ENCODE peak calls at places on chromosomes 11 and 22, in ten cellular contexts. One of them, this sample, is unnamed.

GRCh38 chr11:93622043-93622442 is 39.4 kb upstream of the CEP295 start:
- DNase-seq in cardiac fibroblast: no peak
- DNase-seq in HCT116: no peak
- DNase-seq in astrocyte: no peak
- DNase-seq in PC-3: peak; percentile 43
- DNase-seq in psoas muscle: no peak
- DNase-seq in OCI-LY7: no peak
- DNase-seq in NB4: peak; percentile 63
- DNase-seq in mammary epithelial cell: no peak
- DNase-seq in right lobe of liver: peak; percentile 47
- DNase-seq in this sample: no peak

GRCh38 chr22:44455151-44455962 is 42.7 kb downstream of the RTL6 start:
- DNase-seq in cardiac fibroblast: no peak
- DNase-seq in HCT116: no peak
- DNase-seq in astrocyte: no peak
- DNase-seq in mammary epithelial cell: no peak
- DNase-seq in psoas muscle: no peak
- DNase-seq in PC-3: peak; percentile 42
- DNase-seq in NB4: no peak
- DNase-seq in OCI-LY7: peak; percentile 92
- DNase-seq in right lobe of liver: peak; percentile 10
- DNase-seq in this sample: no peak

GRCh38 chr11:18761741-18762140 is 29.9 kb downstream of the PTPN5 start:
- DNase-seq in cardiac fibroblast: no peak
- DNase-seq in psoas muscle: no peak
- DNase-seq in PC-3: no peak
- DNase-seq in astrocyte: no peak
- DNase-seq in right lobe of liver: no peak
- DNase-seq in mammary epithelial cell: no peak
- DNase-seq in HCT116: no peak
- DNase-seq in OCI-LY7: no peak
- DNase-seq in NB4: no peak
- DNase-seq in this sample: no peak

GRCh38 chr11:32758291-32758690 is 36.2 kb downstream of the CCDC73 start:
- DNase-seq in astrocyte: no peak
- DNase-seq in mammary epithelial cell: peak; percentile 24
- DNase-seq in NB4: no peak
- DNase-seq in PC-3: no peak
- DNase-seq in HCT116: no peak
- DNase-seq in psoas muscle: no peak
- DNase-seq in right lobe of liver: no peak
- DNase-seq in OCI-LY7: no peak
- DNase-seq in cardiac fibroblast: no peak
- DNase-seq in this sample: no peak

GRCh38 chr11:117818036-117818858 is 6.3 kb downstream of the FXYD2 start:
- DNase-seq in mammary epithelial cell: peak; percentile 71
- DNase-seq in PC-3: peak; percentile 48
- DNase-seq in OCI-LY7: no peak
- DNase-seq in HCT116: no peak
- DNase-seq in astrocyte: peak; percentile 29
- DNase-seq in right lobe of liver: no peak
- DNase-seq in cardiac fibroblast: peak; percentile 66
- DNase-seq in psoas muscle: no peak
- DNase-seq in NB4: peak; percentile 51
- DNase-seq in this sample: no peak

GRCh38 chr22:46297151-46297819 is 615 bp downstream of the GTSE1 start:
- DNase-seq in PC-3: peak; percentile 43
- DNase-seq in OCI-LY7: peak; percentile 52
- DNase-seq in NB4: peak; percentile 66
- DNase-seq in cardiac fibroblast: peak; percentile 63
- DNase-seq in HCT116: no peak
- DNase-seq in psoas muscle: peak; percentile 31
- DNase-seq in right lobe of liver: no peak
- DNase-seq in mammary epithelial cell: peak; percentile 45
- DNase-seq in astrocyte: peak; percentile 24
- DNase-seq in this sample: peak; percentile 38

GRCh38 chr11:96188625-96189006 is 154.4 kb downstream of the MAML2 start:
- DNase-seq in OCI-LY7: no peak
- DNase-seq in NB4: peak; percentile 77
- DNase-seq in astrocyte: peak; percentile 59
- DNase-seq in cardiac fibroblast: peak; percentile 70
- DNase-seq in PC-3: no peak
- DNase-seq in psoas muscle: no peak
- DNase-seq in HCT116: no peak
- DNase-seq in right lobe of liver: no peak
- DNase-seq in mammary epithelial cell: peak; percentile 51
- DNase-seq in this sample: peak; percentile 67

GRCh38 chr22:30266445-30267381 is at the start of gene OSM:
- DNase-seq in cardiac fibroblast: no peak
- DNase-seq in HCT116: no peak
- DNase-seq in OCI-LY7: peak; percentile 68
- DNase-seq in right lobe of liver: peak; percentile 73
- DNase-seq in mammary epithelial cell: no peak
- DNase-seq in psoas muscle: peak; percentile 59
- DNase-seq in astrocyte: no peak
- DNase-seq in PC-3: no peak
- DNase-seq in NB4: peak; percentile 92
- DNase-seq in this sample: no peak

GRCh38 chr22:43014062-43014875 is 680 bp downstream of the PACSIN2 start:
- DNase-seq in PC-3: peak; percentile 34
- DNase-seq in psoas muscle: peak; percentile 45
- DNase-seq in astrocyte: no peak
- DNase-seq in HCT116: no peak
- DNase-seq in cardiac fibroblast: no peak
- DNase-seq in NB4: peak; percentile 67
- DNase-seq in right lobe of liver: peak; percentile 63
- DNase-seq in mammary epithelial cell: no peak
- DNase-seq in OCI-LY7: peak; percentile 52
- DNase-seq in this sample: peak; percentile 64

GRCh38 chr11:133263332-133263731 is 269.0 kb downstream of the OPCML start:
- DNase-seq in psoas muscle: no peak
- DNase-seq in PC-3: no peak
- DNase-seq in HCT116: no peak
- DNase-seq in right lobe of liver: no peak
- DNase-seq in astrocyte: no peak
- DNase-seq in NB4: no peak
- DNase-seq in OCI-LY7: no peak
- DNase-seq in cardiac fibroblast: no peak
- DNase-seq in mammary epithelial cell: no peak
- DNase-seq in this sample: no peak

GRCh38 chr11:67375320-67376021 is 2.1 kb upstream of the CLCF1 start:
- DNase-seq in psoas muscle: no peak
- DNase-seq in PC-3: peak; percentile 38
- DNase-seq in right lobe of liver: no peak
- DNase-seq in NB4: no peak
- DNase-seq in cardiac fibroblast: no peak
- DNase-seq in OCI-LY7: no peak
- DNase-seq in astrocyte: no peak
- DNase-seq in mammary epithelial cell: no peak
- DNase-seq in HCT116: no peak
- DNase-seq in this sample: peak; percentile 44

GRCh38 chr11:67372993-67373915 is at the start of gene CLCF1:
- DNase-seq in astrocyte: peak; percentile 87
- DNase-seq in PC-3: peak; percentile 89
- DNase-seq in cardiac fibroblast: peak; percentile 90
- DNase-seq in psoas muscle: peak; percentile 71
- DNase-seq in right lobe of liver: peak; percentile 73
- DNase-seq in mammary epithelial cell: peak; percentile 79
- DNase-seq in HCT116: no peak
- DNase-seq in OCI-LY7: peak; percentile 60
- DNase-seq in NB4: peak; percentile 91
- DNase-seq in this sample: peak; percentile 91

GRCh38 chr11:67372232-67372992 is 986 bp downstream of the CLCF1 start:
- DNase-seq in mammary epithelial cell: no peak
- DNase-seq in right lobe of liver: no peak
- DNase-seq in psoas muscle: peak; percentile 51
- DNase-seq in cardiac fibroblast: no peak
- DNase-seq in HCT116: no peak
- DNase-seq in OCI-LY7: no peak
- DNase-seq in PC-3: no peak
- DNase-seq in astrocyte: no peak
- DNase-seq in NB4: peak; percentile 72
- DNase-seq in this sample: peak; percentile 40

GRCh38 chr11:67374571-67375276 is 1.3 kb upstream of the CLCF1 start:
- DNase-seq in astrocyte: no peak
- DNase-seq in mammary epithelial cell: peak; percentile 37
- DNase-seq in cardiac fibroblast: peak; percentile 36
- DNase-seq in PC-3: peak; percentile 60
- DNase-seq in right lobe of liver: no peak
- DNase-seq in HCT116: no peak
- DNase-seq in psoas muscle: no peak
- DNase-seq in NB4: no peak
- DNase-seq in OCI-LY7: no peak
- DNase-seq in this sample: peak; percentile 64

GRCh38 chr11:67373916-67374570 is 645 bp upstream of the CLCF1 start:
- DNase-seq in psoas muscle: peak; percentile 84
- DNase-seq in right lobe of liver: peak; percentile 80
- DNase-seq in PC-3: peak; percentile 99
- DNase-seq in cardiac fibroblast: peak; percentile 98
- DNase-seq in NB4: peak; percentile 95
- DNase-seq in mammary epithelial cell: peak; percentile 97
- DNase-seq in OCI-LY7: peak; percentile 77
- DNase-seq in astrocyte: peak; percentile 99
- DNase-seq in HCT116: peak; percentile 93
- DNase-seq in this sample: peak; percentile 99
- TF ChIP-seq CTCF in psoas muscle: peak; percentile 42
- TF ChIP-seq CTCF in right lobe of liver: peak; percentile 54
- TF ChIP-seq CTCF in PC-3: peak; percentile 64
- TF ChIP-seq CTCF in cardiac fibroblast: peak; percentile 29
- TF ChIP-seq CTCF in NB4: peak; percentile 56
- TF ChIP-seq CTCF in mammary epithelial cell: peak; percentile 14
- TF ChIP-seq CTCF in OCI-LY7: peak; percentile 78
- TF ChIP-seq CTCF in astrocyte: peak; percentile 11
- TF ChIP-seq CTCF in HCT116: no peak
- TF ChIP-seq CTCF in this sample: peak; percentile 18

GRCh38 chr11:38339835-38340440 is 1741.9 kb upstream of the RAG2 start:
- DNase-seq in NB4: no peak
- DNase-seq in right lobe of liver: no peak
- DNase-seq in astrocyte: no peak
- DNase-seq in OCI-LY7: no peak
- DNase-seq in mammary epithelial cell: no peak
- DNase-seq in cardiac fibroblast: no peak
- DNase-seq in PC-3: no peak
- DNase-seq in HCT116: no peak
- DNase-seq in psoas muscle: no peak
- DNase-seq in this sample: no peak

GRCh38 chr11:38345286-38345685 is 1747.2 kb upstream of the RAG2 start:
- DNase-seq in NB4: no peak
- DNase-seq in cardiac fibroblast: peak; percentile 28
- DNase-seq in HCT116: no peak
- DNase-seq in mammary epithelial cell: peak; percentile 57
- DNase-seq in psoas muscle: no peak
- DNase-seq in OCI-LY7: no peak
- DNase-seq in astrocyte: peak; percentile 53
- DNase-seq in PC-3: peak; percentile 74
- DNase-seq in right lobe of liver: no peak
- DNase-seq in this sample: no peak
- H3K4me3 ChIP-seq in NB4: no peak overlapping the region
- H3K4me3 ChIP-seq in cardiac fibroblast: no peak overlapping the region
- H3K4me3 ChIP-seq in HCT116: no peak overlapping the region
- H3K4me3 ChIP-seq in mammary epithelial cell: no peak overlapping the region
- H3K4me3 ChIP-seq in psoas muscle: no peak overlapping the region
- H3K4me3 ChIP-seq in OCI-LY7: no peak overlapping the region
- H3K4me3 ChIP-seq in astrocyte: no peak overlapping the region
- H3K4me3 ChIP-seq in PC-3: no peak overlapping the region
- H3K4me3 ChIP-seq in right lobe of liver: no peak overlapping the region
- H3K4me3 ChIP-seq in this sample: no peak overlapping the region

GRCh38 chr11:66933508-66933907 is 24.7 kb downstream of the PC start:
- DNase-seq in PC-3: no peak
- DNase-seq in mammary epithelial cell: no peak
- DNase-seq in psoas muscle: no peak
- DNase-seq in right lobe of liver: no peak
- DNase-seq in HCT116: no peak
- DNase-seq in OCI-LY7: no peak
- DNase-seq in astrocyte: peak; percentile 33
- DNase-seq in cardiac fibroblast: no peak
- DNase-seq in NB4: no peak
- DNase-seq in this sample: no peak
- TF ChIP-seq CTCF in PC-3: no peak
- TF ChIP-seq CTCF in mammary epithelial cell: no peak
- TF ChIP-seq CTCF in psoas muscle: no peak
- TF ChIP-seq CTCF in right lobe of liver: no peak
- TF ChIP-seq CTCF in HCT116: no peak
- TF ChIP-seq CTCF in OCI-LY7: no peak
- TF ChIP-seq CTCF in astrocyte: no peak
- TF ChIP-seq CTCF in cardiac fibroblast: no peak
- TF ChIP-seq CTCF in NB4: no peak
- TF ChIP-seq CTCF in this sample: no peak

DNA sequence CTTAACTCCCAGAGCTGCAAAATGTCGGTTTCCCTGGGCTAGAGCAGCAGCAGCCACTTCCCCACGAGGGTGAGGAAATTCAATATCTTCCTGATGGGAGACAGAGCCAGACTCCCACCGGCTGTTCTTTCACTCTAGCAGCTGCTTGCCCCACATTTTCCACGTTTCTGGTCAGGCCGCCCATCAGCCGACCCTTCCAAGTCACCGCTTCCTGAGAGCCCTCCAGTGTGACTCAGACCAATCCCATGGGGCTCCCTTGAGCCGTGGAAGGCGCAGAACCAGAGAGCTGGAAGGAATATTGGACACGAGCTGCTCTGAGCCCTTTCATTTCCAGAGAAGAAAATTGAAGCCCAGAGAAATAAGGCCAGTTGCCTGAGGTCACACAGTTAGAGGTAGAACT is 227.0 kb downstream of the ADAMTS15 start:
- DNase-seq in astrocyte: peak; percentile 65
- DNase-seq in mammary epithelial cell: no peak
- DNase-seq in right lobe of liver: no peak
- DNase-seq in PC-3: no peak
- DNase-seq in psoas muscle: peak; percentile 89
- DNase-seq in NB4: peak; percentile 47
- DNase-seq in HCT116: no peak
- DNase-seq in OCI-LY7: no peak
- DNase-seq in cardiac fibroblast: peak; percentile 94
- DNase-seq in this sample: peak; percentile 39
- H3K4me3 ChIP-seq in astrocyte: no peak overlapping the region
- H3K4me3 ChIP-seq in mammary epithelial cell: no peak overlapping the region
- H3K4me3 ChIP-seq in right lobe of liver: no peak overlapping the region
- H3K4me3 ChIP-seq in PC-3: no peak overlapping the region
- H3K4me3 ChIP-seq in psoas muscle: peak overlapping the region; percentile 37
- H3K4me3 ChIP-seq in NB4: no peak overlapping the region
- H3K4me3 ChIP-seq in HCT116: no peak overlapping the region
- H3K4me3 ChIP-seq in OCI-LY7: no peak overlapping the region
- H3K4me3 ChIP-seq in cardiac fibroblast: no peak overlapping the region
- H3K4me3 ChIP-seq in this sample: no peak overlapping the region

GRCh38 chr22:41092023-41092817 is at the start of gene EP300:
- DNase-seq in NB4: peak; percentile 91
- DNase-seq in OCI-LY7: peak; percentile 81
- DNase-seq in right lobe of liver: peak; percentile 85
- DNase-seq in astrocyte: peak; percentile 56
- DNase-seq in PC-3: peak; percentile 65
- DNase-seq in cardiac fibroblast: peak; percentile 74
- DNase-seq in psoas muscle: peak; percentile 85
- DNase-seq in HCT116: peak; percentile 40
- DNase-seq in mammary epithelial cell: peak; percentile 67
- DNase-seq in this sample: peak; percentile 91
- TF ChIP-seq CTCF in NB4: peak; percentile 7
- TF ChIP-seq CTCF in OCI-LY7: no peak
- TF ChIP-seq CTCF in right lobe of liver: peak; percentile 18
- TF ChIP-seq CTCF in astrocyte: no peak
- TF ChIP-seq CTCF in PC-3: no peak
- TF ChIP-seq CTCF in cardiac fibroblast: peak; percentile 26
- TF ChIP-seq CTCF in psoas muscle: peak; percentile 28
- TF ChIP-seq CTCF in HCT116: no peak
- TF ChIP-seq CTCF in mammary epithelial cell: no peak
- TF ChIP-seq CTCF in this sample: peak; percentile 13

GRCh38 chr11:99020324-99021225 is at the start of gene CNTN5:
- DNase-seq in astrocyte: no peak
- DNase-seq in right lobe of liver: no peak
- DNase-seq in NB4: peak; percentile 3
- DNase-seq in cardiac fibroblast: peak; percentile 39
- DNase-seq in PC-3: peak; percentile 41
- DNase-seq in HCT116: no peak
- DNase-seq in mammary epithelial cell: peak; percentile 4
- DNase-seq in OCI-LY7: no peak
- DNase-seq in psoas muscle: peak; percentile 26
- DNase-seq in this sample: peak; percentile 1
- H3K4me3 ChIP-seq in astrocyte: peak within 1 kb of the TSS; percentile 66
- H3K4me3 ChIP-seq in right lobe of liver: peak within 1 kb of the TSS; percentile 28
- H3K4me3 ChIP-seq in NB4: no peak within 1 kb of the TSS
- H3K4me3 ChIP-seq in cardiac fibroblast: peak within 1 kb of the TSS; percentile 41
- H3K4me3 ChIP-seq in PC-3: peak within 1 kb of the TSS; percentile 59
- H3K4me3 ChIP-seq in HCT116: no peak within 1 kb of the TSS
- H3K4me3 ChIP-seq in mammary epithelial cell: peak within 1 kb of the TSS; percentile 22
- H3K4me3 ChIP-seq in OCI-LY7: no peak within 1 kb of the TSS
- H3K4me3 ChIP-seq in psoas muscle: peak within 1 kb of the TSS; percentile 51
- H3K4me3 ChIP-seq in this sample: no peak within 1 kb of the TSS

This sample was measured in foreskin fibroblast.